ENCODE peak calls at places on chromosomes 12 and 14, in six cellular contexts. One of them, this sample, is unnamed.

GRCh38 chr14:103418508-103418818 is 33.2 kb downstream of the MARK3 start:
- DNase-seq in brain microvascular endothelial cell: peak; percentile 66
- DNase-seq in adrenal gland: no peak
- DNase-seq in globus pallidus: no peak
- DNase-seq in B cell: no peak
- DNase-seq in M059J: peak; percentile 55
- DNase-seq in this sample: no peak

GRCh38 chr12:77946541-77947021 is 115.9 kb downstream of the NAV3 start:
- DNase-seq in globus pallidus: no peak
- DNase-seq in brain microvascular endothelial cell: no peak
- DNase-seq in M059J: no peak
- DNase-seq in B cell: no peak
- DNase-seq in adrenal gland: no peak
- DNase-seq in this sample: no peak

GRCh38 chr12:67086116-67086515 is 183.0 kb upstream of the CAND1 start:
- DNase-seq in brain microvascular endothelial cell: no peak
- DNase-seq in adrenal gland: no peak
- DNase-seq in B cell: no peak
- DNase-seq in globus pallidus: no peak
- DNase-seq in M059J: no peak
- DNase-seq in this sample: no peak

GRCh38 chr12:132310181-132311040 is 19.0 kb downstream of the GALNT9 start:
- DNase-seq in globus pallidus: no peak
- DNase-seq in B cell: no peak
- DNase-seq in adrenal gland: no peak
- DNase-seq in M059J: no peak
- DNase-seq in brain microvascular endothelial cell: no peak
- DNase-seq in this sample: no peak

GRCh38 chr12:69897744-69898143 is 72.7 kb downstream of the MYRFL start:
- DNase-seq in brain microvascular endothelial cell: peak; percentile 83
- DNase-seq in B cell: no peak
- DNase-seq in globus pallidus: peak; percentile 77
- DNase-seq in adrenal gland: no peak
- DNase-seq in M059J: peak; percentile 73
- DNase-seq in this sample: no peak

GRCh38 chr12:51898506-51898905 is 8.8 kb upstream of the ACVRL1 start:
- DNase-seq in M059J: no peak
- DNase-seq in globus pallidus: no peak
- DNase-seq in B cell: no peak
- DNase-seq in brain microvascular endothelial cell: no peak
- DNase-seq in adrenal gland: no peak
- DNase-seq in this sample: no peak

GRCh38 chr12:124523071-124523470 is 44.3 kb downstream of the NCOR2 start:
- DNase-seq in B cell: no peak
- DNase-seq in adrenal gland: no peak
- DNase-seq in globus pallidus: peak; percentile 61
- DNase-seq in brain microvascular endothelial cell: no peak
- DNase-seq in M059J: peak; percentile 55
- DNase-seq in this sample: no peak

GRCh38 chr12:3225154-3225795 is 148.1 kb downstream of the TSPAN9 start:
- DNase-seq in adrenal gland: no peak
- DNase-seq in M059J: peak; percentile 58
- DNase-seq in B cell: no peak
- DNase-seq in globus pallidus: no peak
- DNase-seq in brain microvascular endothelial cell: peak; percentile 76
- DNase-seq in this sample: no peak

GRCh38 chr14:101579372-101580080 is 18.2 kb downstream of the DIO3 start:
- DNase-seq in brain microvascular endothelial cell: no peak
- DNase-seq in B cell: no peak
- DNase-seq in adrenal gland: no peak
- DNase-seq in M059J: no peak
- DNase-seq in globus pallidus: no peak
- DNase-seq in this sample: no peak

GRCh38 chr12:103736572-103736971 is 104.5 kb downstream of the NT5DC3 start:
- DNase-seq in B cell: no peak
- DNase-seq in M059J: no peak
- DNase-seq in adrenal gland: no peak
- DNase-seq in brain microvascular endothelial cell: no peak
- DNase-seq in globus pallidus: no peak
- DNase-seq in this sample: no peak

GRCh38 chr12:116360579-116361403 is 83.3 kb upstream of the MED13L start:
- DNase-seq in globus pallidus: no peak
- DNase-seq in B cell: no peak
- DNase-seq in adrenal gland: no peak
- DNase-seq in M059J: no peak
- DNase-seq in brain microvascular endothelial cell: no peak
- DNase-seq in this sample: no peak

GRCh38 chr12:102067574-102068258 is 5.9 kb upstream of the WASHC3 start:
- DNase-seq in brain microvascular endothelial cell: no peak
- DNase-seq in adrenal gland: no peak
- DNase-seq in M059J: peak; percentile 63
- DNase-seq in globus pallidus: no peak
- DNase-seq in B cell: no peak
- DNase-seq in this sample: no peak

GRCh38 chr14:99125113-99125512 is 146.9 kb downstream of the BCL11B start:
- DNase-seq in globus pallidus: no peak
- DNase-seq in brain microvascular endothelial cell: no peak
- DNase-seq in B cell: no peak
- DNase-seq in M059J: no peak
- DNase-seq in adrenal gland: no peak
- DNase-seq in this sample: no peak

GRCh38 chr14:100780246-100780645 is 45.7 kb upstream of the MEG3 start:
- DNase-seq in B cell: no peak
- DNase-seq in adrenal gland: peak; percentile 6
- DNase-seq in brain microvascular endothelial cell: no peak
- DNase-seq in globus pallidus: no peak
- DNase-seq in M059J: no peak
- DNase-seq in this sample: peak; percentile 4

GRCh38 chr14:35847636-35848035 is 21.5 kb downstream of the BRMS1L start:
- DNase-seq in adrenal gland: no peak
- DNase-seq in B cell: no peak
- DNase-seq in globus pallidus: no peak
- DNase-seq in M059J: no peak
- DNase-seq in brain microvascular endothelial cell: no peak
- DNase-seq in this sample: no peak

GRCh38 chr12:47905313-47905730 is 528 bp upstream of the VDR start:
- DNase-seq in brain microvascular endothelial cell: no peak
- DNase-seq in adrenal gland: peak; percentile 47
- DNase-seq in globus pallidus: no peak
- DNase-seq in M059J: no peak
- DNase-seq in B cell: no peak
- DNase-seq in this sample: peak; percentile 84

GRCh38 chr14:44912041-44912869 is 49.5 kb downstream of the KLHL28 start:
- DNase-seq in M059J: no peak
- DNase-seq in globus pallidus: no peak
- DNase-seq in B cell: no peak
- DNase-seq in adrenal gland: no peak
- DNase-seq in brain microvascular endothelial cell: no peak
- DNase-seq in this sample: no peak

GRCh38 chr14:90409209-90409730 is 12.4 kb downstream of the CALM1 start:
- DNase-seq in adrenal gland: peak; percentile 42
- DNase-seq in globus pallidus: peak; percentile 47
- DNase-seq in B cell: no peak
- DNase-seq in brain microvascular endothelial cell: peak; percentile 98
- DNase-seq in M059J: peak; percentile 94
- DNase-seq in this sample: peak; percentile 39

GRCh38 chr12:68673788-68674187 is 13.0 kb upstream of the NUP107 start:
- DNase-seq in M059J: no peak
- DNase-seq in brain microvascular endothelial cell: no peak
- DNase-seq in B cell: no peak
- DNase-seq in adrenal gland: no peak
- DNase-seq in globus pallidus: no peak
- DNase-seq in this sample: no peak

GRCh38 chr12:98485792-98486347 is 29.5 kb upstream of the TMPO start:
- DNase-seq in brain microvascular endothelial cell: no peak
- DNase-seq in adrenal gland: no peak
- DNase-seq in globus pallidus: no peak
- DNase-seq in B cell: no peak
- DNase-seq in M059J: no peak
- DNase-seq in this sample: no peak

GRCh38 chr14:99344051-99344450 is 72.1 kb upstream of the BCL11B start:
- DNase-seq in adrenal gland: no peak
- DNase-seq in M059J: no peak
- DNase-seq in B cell: no peak
- DNase-seq in brain microvascular endothelial cell: no peak
- DNase-seq in globus pallidus: no peak
- DNase-seq in this sample: no peak

GRCh38 chr12:108387771-108388170 is 48.7 kb upstream of the CMKLR1 start:
- DNase-seq in B cell: no peak
- DNase-seq in adrenal gland: no peak
- DNase-seq in brain microvascular endothelial cell: no peak
- DNase-seq in M059J: no peak
- DNase-seq in globus pallidus: no peak
- DNase-seq in this sample: no peak

GRCh38 chr14:33567003-33567735 is 383.7 kb downstream of the EGLN3 start:
- DNase-seq in adrenal gland: peak; percentile 30
- DNase-seq in brain microvascular endothelial cell: peak; percentile 67
- DNase-seq in B cell: no peak
- DNase-seq in globus pallidus: no peak
- DNase-seq in M059J: peak; percentile 29
- DNase-seq in this sample: no peak

GRCh38 chr14:60356921-60357550 is 108.0 kb downstream of the PPM1A start:
- DNase-seq in globus pallidus: no peak
- DNase-seq in M059J: no peak
- DNase-seq in B cell: no peak
- DNase-seq in brain microvascular endothelial cell: no peak
- DNase-seq in adrenal gland: no peak
- DNase-seq in this sample: no peak

GRCh38 chr12:46459111-46459510 is 86.5 kb upstream of the SLC38A2 start:
- DNase-seq in globus pallidus: no peak
- DNase-seq in B cell: no peak
- DNase-seq in brain microvascular endothelial cell: peak; percentile 94
- DNase-seq in adrenal gland: no peak
- DNase-seq in M059J: peak; percentile 91
- DNase-seq in this sample: no peak

GRCh38 chr14:73787760-73788508 is 63.7 kb upstream of the PTGR2 start:
- DNase-seq in B cell: no peak
- DNase-seq in brain microvascular endothelial cell: peak; percentile 37
- DNase-seq in adrenal gland: no peak
- DNase-seq in M059J: peak; percentile 32
- DNase-seq in globus pallidus: peak; percentile 49
- DNase-seq in this sample: no peak

GRCh38 chr12:7935464-7935772 is 569 bp downstream of the SLC2A3 start:
- DNase-seq in adrenal gland: no peak
- DNase-seq in M059J: no peak
- DNase-seq in B cell: no peak
- DNase-seq in brain microvascular endothelial cell: no peak
- DNase-seq in globus pallidus: no peak
- DNase-seq in this sample: no peak

GRCh38 chr14:26925876-26926584 is 328.2 kb upstream of the NOVA1 start:
- DNase-seq in M059J: no peak
- DNase-seq in brain microvascular endothelial cell: no peak
- DNase-seq in B cell: no peak
- DNase-seq in adrenal gland: no peak
- DNase-seq in globus pallidus: no peak
- DNase-seq in this sample: no peak

GRCh38 chr14:106210650-106211049 is 684.3 kb downstream of the TMEM121 start:
- DNase-seq in B cell: no peak
- DNase-seq in brain microvascular endothelial cell: no peak
- DNase-seq in adrenal gland: peak; percentile 29
- DNase-seq in globus pallidus: no peak
- DNase-seq in M059J: no peak
- DNase-seq in this sample: no peak

GRCh38 chr12:109458771-109459208 is 18.3 kb downstream of the KCTD10 start:
- DNase-seq in adrenal gland: no peak
- DNase-seq in brain microvascular endothelial cell: peak; percentile 40
- DNase-seq in M059J: peak; percentile 25
- DNase-seq in globus pallidus: peak; percentile 54
- DNase-seq in B cell: no peak
- DNase-seq in this sample: no peak

GRCh38 chr14:104355949-104356737 is 217.8 kb downstream of the KIF26A start:
- DNase-seq in brain microvascular endothelial cell: no peak
- DNase-seq in globus pallidus: no peak
- DNase-seq in adrenal gland: no peak
- DNase-seq in M059J: peak; percentile 2
- DNase-seq in B cell: no peak
- DNase-seq in this sample: no peak

GRCh38 chr12:24991209-24992049 is 42.5 kb upstream of the BCAT1 start:
- DNase-seq in brain microvascular endothelial cell: peak; percentile 43
- DNase-seq in globus pallidus: peak; percentile 68
- DNase-seq in M059J: peak; percentile 61
- DNase-seq in B cell: no peak
- DNase-seq in adrenal gland: no peak
- DNase-seq in this sample: no peak

GRCh38 chr12:109632299-109632698 is 58.7 kb downstream of the MVK start:
- DNase-seq in brain microvascular endothelial cell: no peak
- DNase-seq in globus pallidus: no peak
- DNase-seq in M059J: no peak
- DNase-seq in B cell: no peak
- DNase-seq in adrenal gland: no peak
- DNase-seq in this sample: no peak

GRCh38 chr12:46915082-46915481 is 89.3 kb upstream of the SLC38A4 start:
- DNase-seq in adrenal gland: peak; percentile 60
- DNase-seq in B cell: no peak
- DNase-seq in M059J: peak; percentile 97
- DNase-seq in brain microvascular endothelial cell: peak; percentile 83
- DNase-seq in globus pallidus: no peak
- DNase-seq in this sample: no peak

GRCh38 chr12:54144738-54145137 is 44.0 kb downstream of the SMUG1 start:
- DNase-seq in adrenal gland: no peak
- DNase-seq in globus pallidus: no peak
- DNase-seq in brain microvascular endothelial cell: no peak
- DNase-seq in B cell: no peak
- DNase-seq in M059J: no peak
- DNase-seq in this sample: no peak

GRCh38 chr12:7588703-7589329 is 76.9 kb downstream of the APOBEC1 start:
- DNase-seq in B cell: no peak
- DNase-seq in brain microvascular endothelial cell: peak; percentile 67
- DNase-seq in globus pallidus: peak; percentile 54
- DNase-seq in adrenal gland: peak; percentile 53
- DNase-seq in M059J: peak; percentile 73
- DNase-seq in this sample: peak; percentile 33

This sample was measured in transverse colon.